ENCODE peak calls at places on chromosomes 16 and 17, in ten cellular contexts. P, V, I, O, X, W, Y, J, G and H are unnamed samples.

GRCh38 chr17:28745052-28745776 is 1.4 kb downstream of the TRAF4 start:
- DNase-seq in I (no peak), V (no peak), G (no peak), W (peak; percentile 68), O (peak; percentile 79), P (peak; percentile 64), X (peak; percentile 76), J (no peak), Y (peak; percentile 58), H (no peak)

GRCh38 chr17:4827399-4827798 is 5.7 kb upstream of the MINK1 start:
- DNase-seq in X (no peak), I (no peak), P (no peak), V (no peak), O (no peak), G (no peak), J (no peak), W (no peak), Y (no peak), H (no peak)

GRCh38 chr17:73652886-73653480 is 8.7 kb upstream of the SDK2 start:
- DNase-seq in G (no peak), Y (no peak), V (no peak), I (no peak), X (no peak), O (no peak), J (no peak), W (no peak), P (no peak), H (no peak)

GRCh38 chr16:30746638-30747160 is 1.5 kb upstream of the PHKG2 start:
- DNase-seq in W (no peak), G (no peak), P (no peak), I (no peak), J (no peak), V (no peak), O (no peak), X (no peak), Y (no peak), H (no peak)

GRCh38 chr16:66116163-66116792 is 250.2 kb upstream of the CDH5 start:
- DNase-seq in X (peak; percentile 24), P (no peak), Y (no peak), I (no peak), W (no peak), G (no peak), J (no peak), V (no peak), O (no peak), H (no peak)

GRCh38 chr17:46020023-46020735 is 21.1 kb downstream of the STH start:
- DNase-seq in I (no peak), P (no peak), O (no peak), Y (no peak), G (no peak), W (no peak), X (no peak), J (no peak), V (no peak), H (no peak)

GRCh38 chr16:47143329-47143676 is 442 bp downstream of the NETO2 start:
- DNase-seq in Y (peak; percentile 71), G (no peak), W (peak; percentile 77), O (peak; percentile 68), J (no peak), X (peak; percentile 68), I (no peak), V (peak; percentile 19), P (peak; percentile 84), H (peak; percentile 27)

GRCh38 chr16:56617212-56618085 is 8.1 kb upstream of the MT1E start:
- DNase-seq in J (no peak), I (no peak), Y (no peak), P (no peak), X (peak; percentile 83), W (peak; percentile 66), G (no peak), O (no peak), V (no peak), H (no peak)

GRCh38 chr16:15498427-15499175 is 64.2 kb downstream of the BMERB1 start:
- DNase-seq in V (no peak), I (no peak), X (peak; percentile 60), P (no peak), G (no peak), W (no peak), J (no peak), O (no peak), Y (no peak), H (no peak)

GRCh38 chr16:23365602-23366240 is 63.6 kb downstream of the SCNN1B start:
- DNase-seq in V (no peak), O (no peak), P (peak; percentile 40), X (no peak), J (no peak), I (no peak), G (no peak), Y (no peak), W (no peak), H (no peak)

DNA sequence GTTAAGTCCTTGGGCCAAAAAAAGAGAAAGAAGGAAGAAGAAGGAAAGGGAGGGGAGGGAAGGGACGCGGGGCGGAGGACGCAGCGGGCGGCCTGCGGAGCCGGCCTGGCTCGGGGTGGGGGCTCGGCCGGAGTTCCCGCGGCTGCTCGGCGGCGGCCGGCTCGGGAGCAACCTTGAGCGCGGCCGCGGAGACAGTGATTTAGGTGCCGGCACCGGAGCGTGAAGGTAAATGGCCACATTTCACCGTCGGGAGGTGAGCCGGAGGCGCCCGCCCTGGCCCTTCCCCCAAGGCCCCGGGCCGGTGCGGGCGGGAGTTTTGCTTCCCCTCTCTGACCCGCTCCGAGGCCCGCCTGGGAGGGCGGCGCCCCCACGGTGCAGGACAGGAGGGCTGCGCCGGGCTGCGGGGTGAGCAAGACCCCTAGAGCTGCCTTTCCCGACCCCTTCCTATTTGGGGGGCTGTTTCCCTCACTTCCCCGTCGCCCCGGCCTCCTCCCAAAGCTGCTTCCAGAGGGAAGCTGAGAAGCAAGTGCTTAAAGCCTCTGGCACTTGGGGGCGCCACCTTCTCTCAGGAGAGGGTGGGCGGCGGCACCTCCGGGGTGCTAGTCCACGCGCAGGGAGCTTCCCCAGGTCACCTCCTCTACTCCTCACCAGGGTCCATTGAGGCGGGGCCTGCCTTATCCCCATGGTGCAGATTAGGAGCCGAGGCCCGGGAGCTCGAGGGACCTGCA is 56.5 kb downstream of the MRM1 start:
- DNase-seq in I (no peak), V (no peak), O (peak; percentile 23), P (peak; percentile 23), Y (peak; percentile 75), W (peak; percentile 76), X (peak; percentile 15), G (no peak), J (no peak), H (no peak)
- TF ChIP-seq CTCF in I (no peak), V (peak; percentile 27), O (peak; percentile 42), P (no peak), Y (peak; percentile 62), W (no peak), X (peak; percentile 51), G (peak; percentile 2), J (peak; percentile 13), H (no peak)

GRCh38 chr17:44095647-44096496 is 25.3 kb downstream of the G6PC3 start:
- DNase-seq in O (peak; percentile 63), J (peak; percentile 63), P (peak; percentile 94), W (peak; percentile 85), X (peak; percentile 97), I (no peak), G (peak; percentile 70), V (peak; percentile 75), Y (peak; percentile 99), H (peak; percentile 66)
- TF ChIP-seq CTCF in O (no peak), J (peak; percentile 34), P (no peak), W (no peak), X (peak; percentile 44), I (no peak), G (peak; percentile 32), V (peak; percentile 34), Y (peak; percentile 46), H (peak; percentile 40)

GRCh38 chr17:51505450-51505849 is 245.1 kb downstream of the UTP18 start:
- DNase-seq in J (no peak), P (no peak), X (no peak), V (no peak), I (no peak), W (no peak), G (no peak), O (no peak), Y (no peak), H (no peak)

GRCh38 chr17:51496378-51496777 is 236.0 kb downstream of the UTP18 start:
- DNase-seq in I (no peak), X (no peak), G (no peak), O (no peak), J (no peak), V (no peak), W (no peak), Y (no peak), P (no peak), H (no peak)

GRCh38 chr17:51500454-51500853 is 240.1 kb downstream of the UTP18 start:
- DNase-seq in O (no peak), J (no peak), X (no peak), Y (no peak), I (no peak), V (no peak), P (no peak), G (no peak), W (no peak), H (no peak)

GRCh38 chr17:51499906-51500305 is 239.6 kb downstream of the UTP18 start:
- DNase-seq in I (no peak), G (no peak), V (no peak), W (no peak), O (no peak), P (no peak), X (no peak), Y (no peak), J (no peak), H (no peak)
- TF ChIP-seq CTCF in I (no peak), G (no peak), V (no peak), W (no peak), O (no peak), P (no peak), X (no peak), Y (no peak), J (no peak), H (no peak)

DNA sequence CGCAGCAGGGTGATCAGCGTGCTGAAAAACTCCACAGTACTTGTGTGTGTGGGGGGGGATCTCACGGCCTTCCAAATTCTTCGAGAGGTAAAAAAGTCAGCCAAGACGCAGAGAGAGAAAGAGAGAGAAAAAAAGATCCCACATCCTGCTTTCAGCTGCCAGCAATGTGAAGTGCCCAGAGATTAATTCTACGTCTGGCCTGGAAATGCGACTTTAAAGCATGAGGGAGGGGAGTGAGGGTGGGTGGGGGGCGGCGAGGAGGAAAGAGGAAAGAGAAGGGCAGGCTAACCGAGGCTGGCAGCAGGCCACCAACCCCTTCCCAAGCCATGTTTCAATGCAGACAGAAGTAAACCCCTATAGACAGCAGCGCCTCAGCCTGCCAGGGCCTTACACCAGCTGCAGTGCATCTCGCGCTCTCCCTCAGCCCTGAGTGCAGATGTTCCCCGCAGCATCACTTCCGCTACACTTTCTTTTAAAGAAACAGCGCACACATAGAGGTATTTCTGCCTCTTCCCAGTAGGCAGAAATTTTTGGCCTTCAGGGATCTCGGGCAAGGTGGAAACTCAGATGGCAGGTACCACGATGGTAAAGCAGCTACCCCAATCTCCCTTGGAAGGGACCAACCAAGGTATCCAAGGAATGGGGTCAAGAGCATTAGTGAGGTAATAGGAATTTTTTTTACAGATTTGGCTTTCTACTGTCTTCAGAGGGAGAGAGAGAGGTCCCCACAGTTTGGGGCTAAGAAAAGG is 87.8 kb downstream of the SMG6 start:
- DNase-seq in X (peak; percentile 96), I (no peak), Y (no peak), O (no peak), V (peak; percentile 95), G (peak; percentile 83), W (peak; percentile 33), P (no peak), J (peak; percentile 90), H (no peak)
- TF ChIP-seq CTCF in X (no peak), I (no peak), Y (no peak), O (no peak), V (peak; percentile 10), G (no peak), W (no peak), P (no peak), J (no peak), H (no peak)